ENCODE peak calls at places on chromosomes 5 and 9, in eight cellular contexts. X, Z, K, J, N, L, H and I are unnamed samples.

GRCh38 chr9:131880828-131881227 is 141.0 kb upstream of the RAPGEF1 start:
- DNase-seq in X (no peak), Z (no peak), K (no peak), J (no peak), N (no peak), L (no peak), H (no peak), I (no peak)

GRCh38 chr5:139828207-139828895 is 32.7 kb downstream of the PSD2 start:
- DNase-seq in X (peak; percentile 24), Z (no peak), K (no peak), J (no peak), N (no peak), L (no peak), H (no peak), I (no peak)

GRCh38 chr9:91395553-91396470 is 27.8 kb downstream of the NFIL3 start:
- DNase-seq in X (no peak), Z (peak; percentile 46), K (no peak), J (no peak), N (no peak), L (no peak), H (no peak), I (no peak)

GRCh38 chr5:17964067-17964466 is 329.8 kb downstream of the TAF11L14 start:
- DNase-seq in X (no peak), Z (no peak), K (no peak), J (no peak), N (no peak), L (no peak), H (no peak), I (no peak)

GRCh38 chr9:134180786-134181647 is 16.7 kb upstream of the RNU6ATAC start:
- DNase-seq in X (peak; percentile 57), Z (no peak), K (no peak), J (no peak), N (no peak), L (no peak), H (no peak), I (peak; percentile 59)

GRCh38 chr9:129998491-129999122 is 44.4 kb downstream of the FNBP1 start:
- DNase-seq in X (no peak), Z (no peak), K (no peak), J (no peak), N (peak; percentile 49), L (no peak), H (no peak), I (no peak)

GRCh38 chr5:134127376-134127861 is 12.9 kb downstream of the TCF7 start:
- DNase-seq in X (no peak), Z (peak; percentile 79), K (no peak), J (no peak), N (no peak), L (peak; percentile 49), H (no peak), I (no peak)

GRCh38 chr9:83714316-83714715 is 6.6 kb upstream of the UBQLN1 start:
- DNase-seq in X (no peak), Z (no peak), K (no peak), J (no peak), N (no peak), L (no peak), H (no peak), I (no peak)

GRCh38 chr5:14665949-14666741 is 1.6 kb downstream of the OTULIN start:
- DNase-seq in X (no peak), Z (no peak), K (no peak), J (peak; percentile 44), N (peak; percentile 39), L (no peak), H (peak; percentile 38), I (peak; percentile 49)

GRCh38 chr5:142896325-142897007 is 126.3 kb downstream of the ARHGAP26 start:
- DNase-seq in X (no peak), Z (no peak), K (no peak), J (peak; percentile 75), N (no peak), L (no peak), H (no peak), I (no peak)

GRCh38 chr5:53479656-53480473 is 564 bp upstream of the FST start:
- DNase-seq in X (peak; percentile 80), Z (no peak), K (no peak), J (peak; percentile 67), N (peak; percentile 55), L (peak; percentile 52), H (peak; percentile 39), I (peak; percentile 32)

GRCh38 chr5:122941737-122942136 is 94.8 kb downstream of the PPIC start:
- DNase-seq in X (no peak), Z (no peak), K (no peak), J (no peak), N (no peak), L (no peak), H (no peak), I (no peak)

GRCh38 chr9:127539982-127540663 is 72.0 kb upstream of the STXBP1 start:
- DNase-seq in X (no peak), Z (no peak), K (no peak), J (no peak), N (no peak), L (peak; percentile 78), H (no peak), I (peak; percentile 69)

GRCh38 chr5:77076961-77077820 is 9.9 kb downstream of the ZBED3 start:
- DNase-seq in X (peak; percentile 83), Z (no peak), K (no peak), J (peak; percentile 87), N (peak; percentile 94), L (peak; percentile 79), H (peak; percentile 65), I (peak; percentile 95)

GRCh38 chr9:120545691-120546565 is 34.0 kb downstream of the CDK5RAP2 start:
- DNase-seq in X (no peak), Z (no peak), K (no peak), J (no peak), N (no peak), L (no peak), H (no peak), I (no peak)

GRCh38 chr9:136615631-136616306 is 46.9 kb upstream of the EGFL7 start:
- DNase-seq in X (no peak), Z (no peak), K (no peak), J (no peak), N (no peak), L (no peak), H (no peak), I (no peak)

GRCh38 chr5:60685700-60686099 is 14.3 kb downstream of the DEPDC1B start:
- DNase-seq in X (no peak), Z (no peak), K (no peak), J (no peak), N (no peak), L (no peak), H (no peak), I (no peak)

GRCh38 chr5:114477816-114478330 is 116.0 kb downstream of the KCNN2 start:
- DNase-seq in X (no peak), Z (no peak), K (no peak), J (no peak), N (no peak), L (no peak), H (no peak), I (no peak)

GRCh38 chr5:15803280-15803679 is 303.3 kb downstream of the FBXL7 start:
- DNase-seq in X (no peak), Z (no peak), K (no peak), J (no peak), N (no peak), L (no peak), H (no peak), I (no peak)

GRCh38 chr5:28810751-28811136 is 1772.4 kb upstream of the CDH9 start:
- DNase-seq in X (no peak), Z (no peak), K (no peak), J (peak; percentile 10), N (no peak), L (no peak), H (no peak), I (no peak)

GRCh38 chr5:28809811-28810750 is 1771.7 kb upstream of the CDH9 start:
- DNase-seq in X (peak; percentile 62), Z (no peak), K (no peak), J (peak; percentile 7), N (peak; percentile 11), L (no peak), H (no peak), I (no peak)

GRCh38 chr5:28807230-28807629 is 1768.8 kb upstream of the CDH9 start:
- DNase-seq in X (no peak), Z (no peak), K (no peak), J (no peak), N (no peak), L (no peak), H (no peak), I (no peak)

GRCh38 chr5:28808967-28809810 is 1770.8 kb upstream of the CDH9 start:
- DNase-seq in X (no peak), Z (no peak), K (no peak), J (no peak), N (peak; percentile 10), L (no peak), H (no peak), I (no peak)
- TF ChIP-seq POLR2AphosphoS5 in X (no peak), Z (no peak), K (no peak), J (no peak), N (no peak), L (no peak), H (no peak), I (no peak)

GRCh38 chr5:172545291-172545761 is 91.0 kb upstream of the SH3PXD2B start:
- DNase-seq in X (peak; percentile 60), Z (no peak), K (no peak), J (no peak), N (no peak), L (no peak), H (no peak), I (no peak)
- TF ChIP-seq POLR2AphosphoS5 in X (no peak), Z (no peak), K (no peak), J (no peak), N (no peak), L (no peak), H (no peak), I (no peak)

GRCh38 chr9:98184326-98184725 is 8.1 kb downstream of the CORO2A start:
- DNase-seq in X (no peak), Z (no peak), K (no peak), J (no peak), N (no peak), L (no peak), H (no peak), I (no peak)

GRCh38 chr9:98187926-98188325 is 4.5 kb downstream of the CORO2A start:
- DNase-seq in X (no peak), Z (no peak), K (no peak), J (no peak), N (no peak), L (no peak), H (no peak), I (no peak)

GRCh38 chr9:98185021-98185567 is 7.3 kb downstream of the CORO2A start:
- DNase-seq in X (no peak), Z (no peak), K (no peak), J (no peak), N (no peak), L (no peak), H (no peak), I (no peak)

GRCh38 chr9:98185611-98186171 is 6.7 kb downstream of the CORO2A start:
- DNase-seq in X (no peak), Z (no peak), K (no peak), J (no peak), N (no peak), L (no peak), H (no peak), I (no peak)

GRCh38 chr9:98186236-98186635 is 6.2 kb downstream of the CORO2A start:
- DNase-seq in X (no peak), Z (no peak), K (no peak), J (no peak), N (no peak), L (no peak), H (no peak), I (no peak)
- TF ChIP-seq POLR2AphosphoS5 in X (no peak), Z (no peak), K (no peak), J (no peak), N (no peak), L (no peak), H (no peak), I (no peak)

GRCh38 chr9:82148849-82149544 is 160.4 kb downstream of the SPATA31D1 start:
- DNase-seq in X (no peak), Z (no peak), K (no peak), J (no peak), N (peak; percentile 71), L (no peak), H (no peak), I (no peak)
- TF ChIP-seq POLR2AphosphoS5 in X (no peak), Z (no peak), K (no peak), J (no peak), N (peak; percentile 73), L (no peak), H (no peak), I (no peak)